ENCODE peak calls at places on chromosomes 11 and 22, in four cellular contexts. One of them, this sample, is unnamed.

GRCh38 chr11:102760355-102761035 is 19.9 kb downstream of the MMP10 start:
- DNase-seq in activated effector memory CD4-positive, alpha-beta T cell treated with anti-CD3 and anti-CD28 coated beads, Interleukin-2, amount 50 U/mL, for 16 hours: no peak
- DNase-seq in substantia nigra: no peak
- DNase-seq in fibroblast of mammary gland: peak
- DNase-seq in this sample: no peak

GRCh38 chr11:106697058-106697457 is 321.2 kb downstream of the GUCY1A2 start:
- DNase-seq in substantia nigra: no peak
- DNase-seq in activated effector memory CD4-positive, alpha-beta T cell treated with anti-CD3 and anti-CD28 coated beads, Interleukin-2, amount 50 U/mL, for 16 hours: no peak
- DNase-seq in fibroblast of mammary gland: peak
- DNase-seq in this sample: no peak

GRCh38 chr22:42134033-42135020 is 3.7 kb upstream of the CYP2D6 start:
- DNase-seq in activated effector memory CD4-positive, alpha-beta T cell treated with anti-CD3 and anti-CD28 coated beads, Interleukin-2, amount 50 U/mL, for 16 hours: no peak
- DNase-seq in fibroblast of mammary gland: peak
- DNase-seq in substantia nigra: no peak
- DNase-seq in this sample: no peak

GRCh38 chr11:104926771-104927470 is 28.7 kb upstream of the CASP12 start:
- DNase-seq in fibroblast of mammary gland: no peak
- DNase-seq in activated effector memory CD4-positive, alpha-beta T cell treated with anti-CD3 and anti-CD28 coated beads, Interleukin-2, amount 50 U/mL, for 16 hours: no peak
- DNase-seq in substantia nigra: no peak
- DNase-seq in this sample: no peak

GRCh38 chr22:27185099-27185709 is 527.8 kb downstream of the MIAT start:
- DNase-seq in substantia nigra: no peak
- DNase-seq in activated effector memory CD4-positive, alpha-beta T cell treated with anti-CD3 and anti-CD28 coated beads, Interleukin-2, amount 50 U/mL, for 16 hours: no peak
- DNase-seq in fibroblast of mammary gland: no peak
- DNase-seq in this sample: no peak

GRCh38 chr22:21020802-21021429 is 6.0 kb downstream of the P2RX6 start:
- DNase-seq in activated effector memory CD4-positive, alpha-beta T cell treated with anti-CD3 and anti-CD28 coated beads, Interleukin-2, amount 50 U/mL, for 16 hours: no peak
- DNase-seq in fibroblast of mammary gland: no peak
- DNase-seq in substantia nigra: no peak
- DNase-seq in this sample: no peak

GRCh38 chr11:4606231-4607015 is 1.6 kb downstream of the TRIM68 start:
- DNase-seq in fibroblast of mammary gland: peak
- DNase-seq in activated effector memory CD4-positive, alpha-beta T cell treated with anti-CD3 and anti-CD28 coated beads, Interleukin-2, amount 50 U/mL, for 16 hours: no peak
- DNase-seq in substantia nigra: no peak
- DNase-seq in this sample: no peak

GRCh38 chr11:94655291-94655690 is 88.1 kb downstream of the PIWIL4 start:
- DNase-seq in activated effector memory CD4-positive, alpha-beta T cell treated with anti-CD3 and anti-CD28 coated beads, Interleukin-2, amount 50 U/mL, for 16 hours: no peak
- DNase-seq in fibroblast of mammary gland: no peak
- DNase-seq in substantia nigra: no peak
- DNase-seq in this sample: no peak

GRCh38 chr11:18408558-18409242 is 3.4 kb upstream of the LDHC start:
- DNase-seq in fibroblast of mammary gland: no peak
- DNase-seq in substantia nigra: no peak
- DNase-seq in activated effector memory CD4-positive, alpha-beta T cell treated with anti-CD3 and anti-CD28 coated beads, Interleukin-2, amount 50 U/mL, for 16 hours: no peak
- DNase-seq in this sample: no peak

GRCh38 chr22:37824674-37825641 is 1.8 kb downstream of the GALR3 start:
- DNase-seq in activated effector memory CD4-positive, alpha-beta T cell treated with anti-CD3 and anti-CD28 coated beads, Interleukin-2, amount 50 U/mL, for 16 hours: no peak
- DNase-seq in substantia nigra: no peak
- DNase-seq in fibroblast of mammary gland: no peak
- DNase-seq in this sample: no peak

GRCh38 chr11:65591939-65592814 is 3.4 kb downstream of the KCNK7 start:
- DNase-seq in activated effector memory CD4-positive, alpha-beta T cell treated with anti-CD3 and anti-CD28 coated beads, Interleukin-2, amount 50 U/mL, for 16 hours: no peak
- DNase-seq in substantia nigra: no peak
- DNase-seq in fibroblast of mammary gland: peak
- DNase-seq in this sample: no peak

GRCh38 chr11:124193221-124193945 is 10.2 kb downstream of the OR10D3 start:
- DNase-seq in substantia nigra: no peak
- DNase-seq in fibroblast of mammary gland: no peak
- DNase-seq in activated effector memory CD4-positive, alpha-beta T cell treated with anti-CD3 and anti-CD28 coated beads, Interleukin-2, amount 50 U/mL, for 16 hours: no peak
- DNase-seq in this sample: no peak

GRCh38 chr11:13955971-13956421 is 6.5 kb upstream of the SPON1 start:
- DNase-seq in fibroblast of mammary gland: peak
- DNase-seq in substantia nigra: peak
- DNase-seq in activated effector memory CD4-positive, alpha-beta T cell treated with anti-CD3 and anti-CD28 coated beads, Interleukin-2, amount 50 U/mL, for 16 hours: peak
- DNase-seq in this sample: peak

GRCh38 chr11:122843281-122844150 is 5.2 kb downstream of the CRTAM start:
- DNase-seq in fibroblast of mammary gland: no peak
- DNase-seq in activated effector memory CD4-positive, alpha-beta T cell treated with anti-CD3 and anti-CD28 coated beads, Interleukin-2, amount 50 U/mL, for 16 hours: peak
- DNase-seq in substantia nigra: no peak
- DNase-seq in this sample: no peak

GRCh38 chr11:45252134-45252856 is 33.8 kb downstream of the SYT13 start:
- DNase-seq in substantia nigra: no peak
- DNase-seq in fibroblast of mammary gland: peak
- DNase-seq in activated effector memory CD4-positive, alpha-beta T cell treated with anti-CD3 and anti-CD28 coated beads, Interleukin-2, amount 50 U/mL, for 16 hours: peak
- DNase-seq in this sample: no peak

GRCh38 chr11:43899094-43899493 is 18.5 kb downstream of the ALKBH3 start:
- DNase-seq in substantia nigra: no peak
- DNase-seq in fibroblast of mammary gland: no peak
- DNase-seq in activated effector memory CD4-positive, alpha-beta T cell treated with anti-CD3 and anti-CD28 coated beads, Interleukin-2, amount 50 U/mL, for 16 hours: no peak
- DNase-seq in this sample: no peak

GRCh38 chr11:32897103-32897502 is 4.5 kb downstream of the QSER1 start:
- DNase-seq in activated effector memory CD4-positive, alpha-beta T cell treated with anti-CD3 and anti-CD28 coated beads, Interleukin-2, amount 50 U/mL, for 16 hours: no peak
- DNase-seq in fibroblast of mammary gland: no peak
- DNase-seq in substantia nigra: no peak
- DNase-seq in this sample: no peak

GRCh38 chr11:57527056-57527631 is 3.4 kb downstream of the TIMM10 start:
- DNase-seq in activated effector memory CD4-positive, alpha-beta T cell treated with anti-CD3 and anti-CD28 coated beads, Interleukin-2, amount 50 U/mL, for 16 hours: peak
- DNase-seq in fibroblast of mammary gland: peak
- DNase-seq in substantia nigra: peak
- DNase-seq in this sample: peak

GRCh38 chr11:115119136-115119535 is 385.1 kb downstream of the CADM1 start:
- DNase-seq in activated effector memory CD4-positive, alpha-beta T cell treated with anti-CD3 and anti-CD28 coated beads, Interleukin-2, amount 50 U/mL, for 16 hours: no peak
- DNase-seq in fibroblast of mammary gland: no peak
- DNase-seq in substantia nigra: no peak
- DNase-seq in this sample: no peak

GRCh38 chr22:50577987-50578775 is at the start of gene CPT1B:
- DNase-seq in activated effector memory CD4-positive, alpha-beta T cell treated with anti-CD3 and anti-CD28 coated beads, Interleukin-2, amount 50 U/mL, for 16 hours: no peak
- DNase-seq in substantia nigra: no peak
- DNase-seq in fibroblast of mammary gland: peak
- DNase-seq in this sample: no peak

GRCh38 chr11:117182551-117182935 is 4.0 kb downstream of the SIDT2 start:
- DNase-seq in fibroblast of mammary gland: no peak
- DNase-seq in substantia nigra: no peak
- DNase-seq in activated effector memory CD4-positive, alpha-beta T cell treated with anti-CD3 and anti-CD28 coated beads, Interleukin-2, amount 50 U/mL, for 16 hours: peak
- DNase-seq in this sample: no peak

GRCh38 chr22:39284142-39284980 is 35.1 kb downstream of the RPL3 start:
- DNase-seq in activated effector memory CD4-positive, alpha-beta T cell treated with anti-CD3 and anti-CD28 coated beads, Interleukin-2, amount 50 U/mL, for 16 hours: no peak
- DNase-seq in substantia nigra: no peak
- DNase-seq in fibroblast of mammary gland: no peak
- DNase-seq in this sample: no peak

GRCh38 chr11:10623797-10624761 is 55.6 kb upstream of the LYVE1 start:
- DNase-seq in activated effector memory CD4-positive, alpha-beta T cell treated with anti-CD3 and anti-CD28 coated beads, Interleukin-2, amount 50 U/mL, for 16 hours: no peak
- DNase-seq in substantia nigra: no peak
- DNase-seq in fibroblast of mammary gland: peak
- DNase-seq in this sample: no peak

GRCh38 chr22:48523091-48523490 is 1304.6 kb downstream of the BRD1 start:
- DNase-seq in fibroblast of mammary gland: no peak
- DNase-seq in substantia nigra: no peak
- DNase-seq in activated effector memory CD4-positive, alpha-beta T cell treated with anti-CD3 and anti-CD28 coated beads, Interleukin-2, amount 50 U/mL, for 16 hours: no peak
- DNase-seq in this sample: no peak

GRCh38 chr22:48727454-48728058 is 1100.1 kb downstream of the BRD1 start:
- DNase-seq in fibroblast of mammary gland: no peak
- DNase-seq in substantia nigra: no peak
- DNase-seq in activated effector memory CD4-positive, alpha-beta T cell treated with anti-CD3 and anti-CD28 coated beads, Interleukin-2, amount 50 U/mL, for 16 hours: no peak
- DNase-seq in this sample: no peak

GRCh38 chr11:66317322-66317765 is 500 bp upstream of the CD248 start:
- DNase-seq in fibroblast of mammary gland: peak
- DNase-seq in activated effector memory CD4-positive, alpha-beta T cell treated with anti-CD3 and anti-CD28 coated beads, Interleukin-2, amount 50 U/mL, for 16 hours: no peak
- DNase-seq in substantia nigra: no peak
- DNase-seq in this sample: no peak

GRCh38 chr22:27480487-27480886 is 321.1 kb downstream of the MN1 start:
- DNase-seq in fibroblast of mammary gland: no peak
- DNase-seq in activated effector memory CD4-positive, alpha-beta T cell treated with anti-CD3 and anti-CD28 coated beads, Interleukin-2, amount 50 U/mL, for 16 hours: no peak
- DNase-seq in substantia nigra: peak
- DNase-seq in this sample: peak

GRCh38 chr11:22432331-22433065 is 94.3 kb downstream of the SLC17A6 start:
- DNase-seq in substantia nigra: peak
- DNase-seq in fibroblast of mammary gland: peak
- DNase-seq in activated effector memory CD4-positive, alpha-beta T cell treated with anti-CD3 and anti-CD28 coated beads, Interleukin-2, amount 50 U/mL, for 16 hours: no peak
- DNase-seq in this sample: peak

This sample was measured in globus pallidus.